ENCODE peak calls at places on chromosomes 1 and 21, in four cellular contexts. A, Q, Y and N are unnamed samples.

GRCh38 chr1:21304488-21304887 is 14.2 kb upstream of the ECE1 start:
- DNase-seq in A (no peak), Q (no peak), Y (no peak), N (no peak)

GRCh38 chr1:17272641-17273040 is 23.7 kb downstream of the PADI3 start:
- DNase-seq in A (no peak), Q (no peak), Y (no peak), N (no peak)

GRCh38 chr1:178534137-178534868 is 21.4 kb downstream of the TEX35 start:
- DNase-seq in Y (no peak), A (no peak), Q (no peak), N (no peak)

GRCh38 chr1:47561523-47562007 is 123.7 kb downstream of the FOXD2 start:
- DNase-seq in A (no peak), Q (no peak), Y (no peak), N (no peak)

GRCh38 chr21:40681164-40681859 is 165.6 kb downstream of the DSCAM start:
- DNase-seq in Q (no peak), Y (no peak), A (no peak), N (no peak)

GRCh38 chr21:39954570-39954969 is 87.3 kb downstream of the PCP4 start:
- DNase-seq in Y (no peak), A (no peak), Q (no peak), N (no peak)

GRCh38 chr1:218711884-218712674 is 366.9 kb downstream of the TGFB2 start:
- DNase-seq in A (no peak), Y (peak; percentile 16), Q (no peak), N (no peak)

GRCh38 chr1:37051386-37051785 is 17.1 kb upstream of the GRIK3 start:
- DNase-seq in A (no peak), Q (no peak), Y (no peak), N (no peak)

GRCh38 chr1:63859480-63860275 is 85.9 kb downstream of the ROR1 start:
- DNase-seq in A (no peak), Y (no peak), Q (no peak), N (no peak)

GRCh38 chr21:44709426-44710293 is 1.7 kb downstream of the TSPEAR start:
- DNase-seq in A (no peak), Y (no peak), Q (no peak), N (no peak)

GRCh38 chr1:46749921-46750404 is 31.0 kb upstream of the EFCAB14 start:
- DNase-seq in A (no peak), Y (no peak), Q (no peak), N (no peak)

GRCh38 chr1:239418241-239418640 is 31.9 kb downstream of the CHRM3 start:
- DNase-seq in Q (no peak), A (no peak), Y (no peak), N (no peak)

GRCh38 chr1:115183711-115184259 is 94.5 kb upstream of the TSPAN2 start:
- DNase-seq in Y (no peak), Q (no peak), A (no peak), N (no peak)

GRCh38 chr1:33296082-33296458 is 24.8 kb downstream of the A3GALT2 start:
- DNase-seq in A (no peak), Y (no peak), Q (no peak), N (no peak)

GRCh38 chr1:101055623-101056022 is 30.0 kb upstream of the DPH5 start:
- DNase-seq in Q (no peak), A (no peak), Y (no peak), N (no peak)

GRCh38 chr1:116472431-116472961 is 98.3 kb downstream of the CD58 start:
- DNase-seq in Q (no peak), A (no peak), Y (peak; percentile 16), N (no peak)

GRCh38 chr1:62676606-62677356 is 11.4 kb downstream of the DOCK7 start:
- DNase-seq in Y (no peak), Q (no peak), A (no peak), N (no peak)

GRCh38 chr1:222097646-222098045 is 355.8 kb upstream of the DUSP10 start:
- DNase-seq in Q (no peak), A (no peak), Y (no peak), N (no peak)

GRCh38 chr1:213296558-213296957 is 245.5 kb downstream of the RPS6KC1 start:
- DNase-seq in Q (no peak), A (no peak), Y (no peak), N (no peak)

GRCh38 chr1:23557471-23558124 is 1.7 kb downstream of the ID3 start:
- DNase-seq in Q (no peak), Y (no peak), A (no peak), N (no peak)

GRCh38 chr1:46394108-46394871 is at the start of gene FAAH:
- DNase-seq in Y (no peak), A (peak; percentile 22), Q (peak; percentile 53), N (peak; percentile 24)

GRCh38 chr1:69915347-69915746 is 290.0 kb downstream of the LRRC40 start:
- DNase-seq in A (no peak), Q (no peak), Y (no peak), N (no peak)

GRCh38 chr1:155324717-155325595 is 4.3 kb downstream of the RUSC1 start:
- DNase-seq in A (peak; percentile 86), Y (peak; percentile 64), Q (peak; percentile 47), N (peak; percentile 64)

GRCh38 chr1:181192277-181192676 is 103.8 kb downstream of the IER5 start:
- DNase-seq in A (no peak), Q (no peak), Y (no peak), N (no peak)

GRCh38 chr1:178632619-178633018 is 92.4 kb upstream of the RALGPS2 start:
- DNase-seq in Y (no peak), A (no peak), Q (no peak), N (no peak)

GRCh38 chr1:71086331-71086730 is 5.5 kb upstream of the ZRANB2 start:
- DNase-seq in Q (no peak), A (no peak), Y (peak; percentile 50), N (no peak)

GRCh38 chr1:106912146-106912545 is 144.3 kb upstream of the PRMT6 start:
- DNase-seq in Q (no peak), Y (no peak), A (no peak), N (no peak)

GRCh38 chr1:111628153-111628552 is 8.6 kb downstream of the RAP1A start:
- DNase-seq in A (no peak), Y (no peak), Q (no peak), N (no peak)